ENCODE peak calls at places on chromosomes 5 and 9, in four cellular contexts. One of them, this sample, is unnamed.

GRCh38 chr9:137682431-137682991 is 63.7 kb downstream of the EHMT1 start:
- DNase-seq in mammary epithelial cell: no peak
- DNase-seq in GM10248: no peak
- DNase-seq in stimulated activated CD4-positive, alpha-beta T cell treated with anti-CD3 and anti-CD28 coated beads, Interleukin-2, amount 100 ng/mL, for 24 hours: no peak
- DNase-seq in this sample: no peak

GRCh38 chr9:131815971-131816873 is 76.3 kb upstream of the RAPGEF1 start:
- DNase-seq in GM10248: no peak
- DNase-seq in stimulated activated CD4-positive, alpha-beta T cell treated with anti-CD3 and anti-CD28 coated beads, Interleukin-2, amount 100 ng/mL, for 24 hours: no peak
- DNase-seq in mammary epithelial cell: peak; percentile 47
- DNase-seq in this sample: no peak

GRCh38 chr9:5571629-5572232 is 57.2 kb upstream of the RIC1 start:
- DNase-seq in stimulated activated CD4-positive, alpha-beta T cell treated with anti-CD3 and anti-CD28 coated beads, Interleukin-2, amount 100 ng/mL, for 24 hours: no peak
- DNase-seq in GM10248: no peak
- DNase-seq in mammary epithelial cell: no peak
- DNase-seq in this sample: no peak

GRCh38 chr5:140242890-140243585 is 59.9 kb downstream of the PFDN1 start:
- DNase-seq in stimulated activated CD4-positive, alpha-beta T cell treated with anti-CD3 and anti-CD28 coated beads, Interleukin-2, amount 100 ng/mL, for 24 hours: no peak
- DNase-seq in mammary epithelial cell: no peak
- DNase-seq in GM10248: no peak
- DNase-seq in this sample: no peak

GRCh38 chr9:112711050-112711689 is 6.7 kb downstream of the INIP start:
- DNase-seq in GM10248: no peak
- DNase-seq in mammary epithelial cell: peak; percentile 13
- DNase-seq in stimulated activated CD4-positive, alpha-beta T cell treated with anti-CD3 and anti-CD28 coated beads, Interleukin-2, amount 100 ng/mL, for 24 hours: no peak
- DNase-seq in this sample: peak; percentile 47

GRCh38 chr9:128160603-128160987 is 530 bp downstream of the BBLN start:
- DNase-seq in stimulated activated CD4-positive, alpha-beta T cell treated with anti-CD3 and anti-CD28 coated beads, Interleukin-2, amount 100 ng/mL, for 24 hours: peak; percentile 69
- DNase-seq in mammary epithelial cell: no peak
- DNase-seq in GM10248: peak; percentile 71
- DNase-seq in this sample: no peak

GRCh38 chr5:173745123-173745522 is 128.7 kb upstream of the BOD1 start:
- DNase-seq in GM10248: peak; percentile 40
- DNase-seq in mammary epithelial cell: no peak
- DNase-seq in stimulated activated CD4-positive, alpha-beta T cell treated with anti-CD3 and anti-CD28 coated beads, Interleukin-2, amount 100 ng/mL, for 24 hours: no peak
- DNase-seq in this sample: no peak

GRCh38 chr5:141973871-141974595 is 5.1 kb downstream of the RNF14 start:
- DNase-seq in mammary epithelial cell: peak; percentile 19
- DNase-seq in stimulated activated CD4-positive, alpha-beta T cell treated with anti-CD3 and anti-CD28 coated beads, Interleukin-2, amount 100 ng/mL, for 24 hours: no peak
- DNase-seq in GM10248: no peak
- DNase-seq in this sample: no peak

GRCh38 chr5:72283358-72283757 is 36.7 kb downstream of the MRPS27 start:
- DNase-seq in mammary epithelial cell: no peak
- DNase-seq in stimulated activated CD4-positive, alpha-beta T cell treated with anti-CD3 and anti-CD28 coated beads, Interleukin-2, amount 100 ng/mL, for 24 hours: no peak
- DNase-seq in GM10248: no peak
- DNase-seq in this sample: no peak

GRCh38 chr5:141958773-141959172 is 771 bp upstream of the PCDH12 start:
- DNase-seq in mammary epithelial cell: peak; percentile 51
- DNase-seq in stimulated activated CD4-positive, alpha-beta T cell treated with anti-CD3 and anti-CD28 coated beads, Interleukin-2, amount 100 ng/mL, for 24 hours: no peak
- DNase-seq in GM10248: no peak
- DNase-seq in this sample: no peak

GRCh38 chr5:172455511-172456061 is 1.3 kb upstream of the SH3PXD2B start:
- DNase-seq in mammary epithelial cell: no peak
- DNase-seq in GM10248: no peak
- DNase-seq in stimulated activated CD4-positive, alpha-beta T cell treated with anti-CD3 and anti-CD28 coated beads, Interleukin-2, amount 100 ng/mL, for 24 hours: no peak
- DNase-seq in this sample: no peak

GRCh38 chr9:4106744-4107143 is 193.1 kb downstream of the GLIS3 start:
- DNase-seq in GM10248: no peak
- DNase-seq in mammary epithelial cell: peak; percentile 24
- DNase-seq in stimulated activated CD4-positive, alpha-beta T cell treated with anti-CD3 and anti-CD28 coated beads, Interleukin-2, amount 100 ng/mL, for 24 hours: no peak
- DNase-seq in this sample: no peak

GRCh38 chr5:133944263-133945230 is 23.9 kb downstream of the C5orf15 start:
- DNase-seq in GM10248: peak; percentile 67
- DNase-seq in stimulated activated CD4-positive, alpha-beta T cell treated with anti-CD3 and anti-CD28 coated beads, Interleukin-2, amount 100 ng/mL, for 24 hours: peak; percentile 66
- DNase-seq in mammary epithelial cell: peak; percentile 44
- DNase-seq in this sample: peak; percentile 76

GRCh38 chr5:173302546-173303155 is 25.6 kb downstream of the STC2 start:
- DNase-seq in mammary epithelial cell: peak; percentile 79
- DNase-seq in stimulated activated CD4-positive, alpha-beta T cell treated with anti-CD3 and anti-CD28 coated beads, Interleukin-2, amount 100 ng/mL, for 24 hours: no peak
- DNase-seq in GM10248: no peak
- DNase-seq in this sample: peak; percentile 89

GRCh38 chr5:142972064-142972463 is 201.9 kb downstream of the ARHGAP26 start:
- DNase-seq in GM10248: no peak
- DNase-seq in stimulated activated CD4-positive, alpha-beta T cell treated with anti-CD3 and anti-CD28 coated beads, Interleukin-2, amount 100 ng/mL, for 24 hours: no peak
- DNase-seq in mammary epithelial cell: no peak
- DNase-seq in this sample: no peak

GRCh38 chr5:165139262-165139661 is 1633.8 kb downstream of the MAT2B start:
- DNase-seq in stimulated activated CD4-positive, alpha-beta T cell treated with anti-CD3 and anti-CD28 coated beads, Interleukin-2, amount 100 ng/mL, for 24 hours: no peak
- DNase-seq in mammary epithelial cell: no peak
- DNase-seq in GM10248: no peak
- DNase-seq in this sample: no peak

GRCh38 chr9:91898451-91899433 is 51.3 kb downstream of the ROR2 start:
- DNase-seq in GM10248: no peak
- DNase-seq in mammary epithelial cell: no peak
- DNase-seq in stimulated activated CD4-positive, alpha-beta T cell treated with anti-CD3 and anti-CD28 coated beads, Interleukin-2, amount 100 ng/mL, for 24 hours: no peak
- DNase-seq in this sample: peak; percentile 82

GRCh38 chr9:84327184-84327583 is 13.4 kb downstream of the SLC28A3 start:
- DNase-seq in mammary epithelial cell: no peak
- DNase-seq in GM10248: no peak
- DNase-seq in stimulated activated CD4-positive, alpha-beta T cell treated with anti-CD3 and anti-CD28 coated beads, Interleukin-2, amount 100 ng/mL, for 24 hours: no peak
- DNase-seq in this sample: no peak

GRCh38 chr9:3342159-3342777 is 183.5 kb downstream of the RFX3 start:
- DNase-seq in GM10248: no peak
- DNase-seq in mammary epithelial cell: peak; percentile 58
- DNase-seq in stimulated activated CD4-positive, alpha-beta T cell treated with anti-CD3 and anti-CD28 coated beads, Interleukin-2, amount 100 ng/mL, for 24 hours: no peak
- DNase-seq in this sample: no peak

GRCh38 chr5:90809695-90810094 is 251.1 kb downstream of the ADGRV1 start:
- DNase-seq in mammary epithelial cell: no peak
- DNase-seq in stimulated activated CD4-positive, alpha-beta T cell treated with anti-CD3 and anti-CD28 coated beads, Interleukin-2, amount 100 ng/mL, for 24 hours: no peak
- DNase-seq in GM10248: no peak
- DNase-seq in this sample: no peak

GRCh38 chr9:130728721-130729120 is 35.1 kb downstream of the EXOSC2 start:
- DNase-seq in mammary epithelial cell: peak; percentile 44
- DNase-seq in stimulated activated CD4-positive, alpha-beta T cell treated with anti-CD3 and anti-CD28 coated beads, Interleukin-2, amount 100 ng/mL, for 24 hours: no peak
- DNase-seq in GM10248: no peak
- DNase-seq in this sample: no peak

GRCh38 chr5:178415353-178415752 is 174.8 kb downstream of the COL23A1 start:
- DNase-seq in GM10248: no peak
- DNase-seq in mammary epithelial cell: no peak
- DNase-seq in stimulated activated CD4-positive, alpha-beta T cell treated with anti-CD3 and anti-CD28 coated beads, Interleukin-2, amount 100 ng/mL, for 24 hours: no peak
- DNase-seq in this sample: no peak

GRCh38 chr5:773517-774264 is 10.8 kb downstream of the ZDHHC11B start:
- DNase-seq in mammary epithelial cell: no peak
- DNase-seq in GM10248: peak; percentile 12
- DNase-seq in stimulated activated CD4-positive, alpha-beta T cell treated with anti-CD3 and anti-CD28 coated beads, Interleukin-2, amount 100 ng/mL, for 24 hours: no peak
- DNase-seq in this sample: no peak

GRCh38 chr9:95793924-95794828 is 81.3 kb upstream of the ERCC6L2 start:
- DNase-seq in GM10248: no peak
- DNase-seq in mammary epithelial cell: peak; percentile 19
- DNase-seq in stimulated activated CD4-positive, alpha-beta T cell treated with anti-CD3 and anti-CD28 coated beads, Interleukin-2, amount 100 ng/mL, for 24 hours: no peak
- DNase-seq in this sample: peak; percentile 61

GRCh38 chr9:91176426-91176825 is 185.3 kb downstream of the AUH start:
- DNase-seq in mammary epithelial cell: no peak
- DNase-seq in GM10248: no peak
- DNase-seq in stimulated activated CD4-positive, alpha-beta T cell treated with anti-CD3 and anti-CD28 coated beads, Interleukin-2, amount 100 ng/mL, for 24 hours: no peak
- DNase-seq in this sample: no peak

GRCh38 chr5:79990598-79991507 is at the start of gene MTX3:
- DNase-seq in GM10248: peak; percentile 82
- DNase-seq in mammary epithelial cell: peak; percentile 79
- DNase-seq in stimulated activated CD4-positive, alpha-beta T cell treated with anti-CD3 and anti-CD28 coated beads, Interleukin-2, amount 100 ng/mL, for 24 hours: peak; percentile 93
- DNase-seq in this sample: peak; percentile 87

GRCh38 chr5:2335727-2336515 is 415.6 kb downstream of the IRX2 start:
- DNase-seq in mammary epithelial cell: no peak
- DNase-seq in GM10248: no peak
- DNase-seq in stimulated activated CD4-positive, alpha-beta T cell treated with anti-CD3 and anti-CD28 coated beads, Interleukin-2, amount 100 ng/mL, for 24 hours: no peak
- DNase-seq in this sample: no peak

GRCh38 chr5:159052282-159053011 is 47.3 kb downstream of the EBF1 start:
- DNase-seq in GM10248: no peak
- DNase-seq in stimulated activated CD4-positive, alpha-beta T cell treated with anti-CD3 and anti-CD28 coated beads, Interleukin-2, amount 100 ng/mL, for 24 hours: no peak
- DNase-seq in mammary epithelial cell: no peak
- DNase-seq in this sample: no peak

GRCh38 chr5:163360681-163361080 is 76.7 kb upstream of the CCNG1 start:
- DNase-seq in GM10248: no peak
- DNase-seq in stimulated activated CD4-positive, alpha-beta T cell treated with anti-CD3 and anti-CD28 coated beads, Interleukin-2, amount 100 ng/mL, for 24 hours: no peak
- DNase-seq in mammary epithelial cell: no peak
- DNase-seq in this sample: no peak

GRCh38 chr9:121359358-121360294 is 10.4 kb downstream of the STOM start:
- DNase-seq in stimulated activated CD4-positive, alpha-beta T cell treated with anti-CD3 and anti-CD28 coated beads, Interleukin-2, amount 100 ng/mL, for 24 hours: no peak
- DNase-seq in GM10248: no peak
- DNase-seq in mammary epithelial cell: no peak
- DNase-seq in this sample: peak; percentile 22

GRCh38 chr5:88948746-88949600 is 66.0 kb upstream of the MEF2C start:
- DNase-seq in stimulated activated CD4-positive, alpha-beta T cell treated with anti-CD3 and anti-CD28 coated beads, Interleukin-2, amount 100 ng/mL, for 24 hours: no peak
- DNase-seq in mammary epithelial cell: no peak
- DNase-seq in GM10248: no peak
- DNase-seq in this sample: no peak

This sample was measured in kidney tubule cell.